ENCODE peak calls at places on chromosomes 7 and 10, in six cellular contexts. One of them, this sample, is unnamed.

GRCh38 chr10:35216303-35216905 is 89.8 kb downstream of the CREM start:
- DNase-seq in PC-3: peak
- DNase-seq in transverse colon: peak
- DNase-seq in GM12865: no peak
- DNase-seq in HepG2: peak
- DNase-seq in heart right ventricle: peak
- DNase-seq in this sample: no peak

GRCh38 chr10:103295391-103296044 is 18.6 kb downstream of the INA start:
- DNase-seq in PC-3: peak
- DNase-seq in transverse colon: no peak
- DNase-seq in GM12865: no peak
- DNase-seq in HepG2: no peak
- DNase-seq in heart right ventricle: no peak
- DNase-seq in this sample: no peak

GRCh38 chr10:76436367-76436766 is 1004.9 kb downstream of the LRMDA start:
- DNase-seq in PC-3: no peak
- DNase-seq in transverse colon: no peak
- DNase-seq in GM12865: no peak
- DNase-seq in HepG2: no peak
- DNase-seq in heart right ventricle: peak
- DNase-seq in this sample: no peak

GRCh38 chr7:134121632-134122139 is 5.5 kb upstream of the LRGUK start:
- DNase-seq in PC-3: no peak
- DNase-seq in transverse colon: no peak
- DNase-seq in GM12865: no peak
- DNase-seq in HepG2: no peak
- DNase-seq in heart right ventricle: no peak
- DNase-seq in this sample: no peak

GRCh38 chr10:21524526-21525366 is 736 bp downstream of the SKIDA1 start:
- DNase-seq in PC-3: no peak
- DNase-seq in transverse colon: no peak
- DNase-seq in GM12865: no peak
- DNase-seq in HepG2: peak
- DNase-seq in heart right ventricle: no peak
- DNase-seq in this sample: no peak

GRCh38 chr10:62689712-62690111 is 114.8 kb upstream of the ADO start:
- DNase-seq in PC-3: no peak
- DNase-seq in transverse colon: no peak
- DNase-seq in GM12865: peak
- DNase-seq in HepG2: no peak
- DNase-seq in heart right ventricle: peak
- DNase-seq in this sample: no peak

GRCh38 chr10:15789793-15790525 is 70.2 kb upstream of the ITGA8 start:
- DNase-seq in PC-3: no peak
- DNase-seq in transverse colon: no peak
- DNase-seq in GM12865: no peak
- DNase-seq in HepG2: no peak
- DNase-seq in heart right ventricle: no peak
- DNase-seq in this sample: no peak

GRCh38 chr7:44858161-44858560 is 10.3 kb upstream of the H2AZ2 start:
- DNase-seq in PC-3: no peak
- DNase-seq in transverse colon: no peak
- DNase-seq in GM12865: no peak
- DNase-seq in HepG2: no peak
- DNase-seq in heart right ventricle: no peak
- DNase-seq in this sample: no peak

GRCh38 chr7:116991233-116991632 is 37.9 kb downstream of the ST7 start:
- DNase-seq in PC-3: no peak
- DNase-seq in transverse colon: no peak
- DNase-seq in GM12865: no peak
- DNase-seq in HepG2: no peak
- DNase-seq in heart right ventricle: no peak
- DNase-seq in this sample: no peak

GRCh38 chr7:158885624-158886023 is 29.3 kb downstream of the DYNC2I1 start:
- DNase-seq in PC-3: peak
- DNase-seq in transverse colon: no peak
- DNase-seq in GM12865: no peak
- DNase-seq in HepG2: peak
- DNase-seq in heart right ventricle: no peak
- DNase-seq in this sample: no peak
- TF ChIP-seq CTCF in PC-3: peak
- TF ChIP-seq CTCF in transverse colon: no peak
- TF ChIP-seq CTCF in GM12865: peak
- TF ChIP-seq CTCF in HepG2: peak
- TF ChIP-seq CTCF in heart right ventricle: peak
- TF ChIP-seq CTCF in this sample: peak

DNA sequence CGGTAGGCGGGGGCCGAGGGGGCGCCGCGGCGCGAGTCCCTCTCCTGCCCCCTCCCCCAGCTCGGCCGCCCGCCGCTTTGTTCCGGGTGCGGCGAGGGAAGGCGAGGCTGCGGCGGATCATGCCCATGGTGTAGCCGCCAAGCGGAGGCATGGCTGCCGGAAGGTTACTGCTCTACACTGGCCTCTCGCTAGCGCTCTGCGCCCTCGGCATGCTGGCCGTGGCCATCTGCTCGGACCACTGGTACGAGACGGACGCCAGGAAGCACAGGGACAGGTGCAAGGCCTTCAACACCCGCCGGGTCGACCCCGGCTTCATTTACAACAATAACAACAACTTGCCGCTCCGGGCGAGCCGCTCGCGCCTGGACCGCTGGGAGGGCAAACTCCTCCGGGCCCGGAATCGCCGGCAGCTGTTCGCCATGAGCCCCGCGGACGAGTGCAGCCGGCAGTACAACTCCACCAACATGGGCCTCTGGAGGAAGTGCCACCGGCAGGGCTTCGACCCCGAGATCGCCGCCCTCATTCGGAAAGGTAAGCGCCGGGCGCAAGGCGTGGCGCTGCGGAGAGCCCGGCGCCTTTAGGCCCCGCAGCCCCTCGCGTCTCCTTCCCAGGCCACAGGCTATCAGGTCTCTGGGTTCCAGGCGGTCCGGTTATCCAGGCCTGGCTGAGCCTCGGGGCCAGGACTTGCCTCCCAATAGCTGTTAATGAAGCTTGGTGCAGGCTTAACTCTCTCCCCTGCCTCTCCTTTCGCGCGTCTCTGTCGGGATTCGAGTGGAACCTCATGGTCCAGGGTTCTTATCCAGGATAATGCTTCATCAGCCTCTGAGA is 512 bp downstream of the TMEM178B start:
- DNase-seq in PC-3: peak
- DNase-seq in transverse colon: no peak
- DNase-seq in GM12865: peak
- DNase-seq in HepG2: no peak
- DNase-seq in heart right ventricle: no peak
- DNase-seq in this sample: no peak
- H3K4me3 ChIP-seq in PC-3: peak
- H3K4me3 ChIP-seq in transverse colon: peak
- H3K4me3 ChIP-seq in GM12865: peak
- H3K4me3 ChIP-seq in HepG2: peak
- H3K4me3 ChIP-seq in heart right ventricle: peak
- H3K4me3 ChIP-seq in this sample: peak

GRCh38 chr7:121450631-121451030 is 54.5 kb upstream of the FAM3C start:
- DNase-seq in PC-3: no peak
- DNase-seq in transverse colon: no peak
- DNase-seq in GM12865: no peak
- DNase-seq in HepG2: no peak
- DNase-seq in heart right ventricle: no peak
- DNase-seq in this sample: no peak

GRCh38 chr7:121447939-121448338 is 51.8 kb upstream of the FAM3C start:
- DNase-seq in PC-3: no peak
- DNase-seq in transverse colon: no peak
- DNase-seq in GM12865: no peak
- DNase-seq in HepG2: no peak
- DNase-seq in heart right ventricle: no peak
- DNase-seq in this sample: no peak

GRCh38 chr7:121449735-121450134 is 53.6 kb upstream of the FAM3C start:
- DNase-seq in PC-3: no peak
- DNase-seq in transverse colon: no peak
- DNase-seq in GM12865: no peak
- DNase-seq in HepG2: no peak
- DNase-seq in heart right ventricle: no peak
- DNase-seq in this sample: no peak

GRCh38 chr7:121448429-121448828 is 52.3 kb upstream of the FAM3C start:
- DNase-seq in PC-3: no peak
- DNase-seq in transverse colon: no peak
- DNase-seq in GM12865: no peak
- DNase-seq in HepG2: no peak
- DNase-seq in heart right ventricle: no peak
- DNase-seq in this sample: no peak

DNA sequence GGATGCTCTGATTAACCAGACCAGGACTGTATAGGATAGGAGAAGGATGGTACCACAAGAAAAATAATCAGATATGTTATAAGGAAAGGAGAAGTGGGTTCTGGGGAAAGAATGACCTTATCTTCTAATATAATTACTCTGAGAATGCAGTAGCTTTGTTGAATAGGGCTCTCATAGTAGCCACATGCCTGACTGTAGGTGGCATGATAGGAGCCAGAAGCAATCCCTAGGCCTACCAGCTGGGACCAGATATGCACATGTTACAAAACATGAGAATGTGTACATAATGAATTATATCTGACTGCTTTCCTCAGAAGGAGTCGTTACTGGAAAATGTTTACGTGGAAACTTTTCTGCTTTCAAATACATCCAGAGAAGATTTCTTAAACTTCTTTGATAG is 53.2 kb upstream of the FAM3C start:
- DNase-seq in PC-3: peak
- DNase-seq in transverse colon: no peak
- DNase-seq in GM12865: no peak
- DNase-seq in HepG2: no peak
- DNase-seq in heart right ventricle: no peak
- DNase-seq in this sample: no peak
- TF ChIP-seq CTCF in PC-3: no peak
- TF ChIP-seq CTCF in transverse colon: no peak
- TF ChIP-seq CTCF in GM12865: no peak
- TF ChIP-seq CTCF in HepG2: no peak
- TF ChIP-seq CTCF in heart right ventricle: no peak
- TF ChIP-seq CTCF in this sample: no peak

GRCh38 chr7:141585592-141586510 is 34.6 kb downstream of the AGK start:
- DNase-seq in PC-3: peak
- DNase-seq in transverse colon: no peak
- DNase-seq in GM12865: peak
- DNase-seq in HepG2: peak
- DNase-seq in heart right ventricle: no peak
- DNase-seq in this sample: no peak
- H3K4me3 ChIP-seq in PC-3: no peak
- H3K4me3 ChIP-seq in transverse colon: no peak
- H3K4me3 ChIP-seq in GM12865: no peak
- H3K4me3 ChIP-seq in HepG2: no peak
- H3K4me3 ChIP-seq in heart right ventricle: no peak
- H3K4me3 ChIP-seq in this sample: no peak

GRCh38 chr7:123208793-123209192 is 9.0 kb upstream of the SLC13A1 start:
- DNase-seq in PC-3: peak
- DNase-seq in transverse colon: no peak
- DNase-seq in GM12865: no peak
- DNase-seq in HepG2: peak
- DNase-seq in heart right ventricle: no peak
- DNase-seq in this sample: no peak
- TF ChIP-seq CTCF in PC-3: peak
- TF ChIP-seq CTCF in transverse colon: peak
- TF ChIP-seq CTCF in GM12865: peak
- TF ChIP-seq CTCF in HepG2: peak
- TF ChIP-seq CTCF in heart right ventricle: peak
- TF ChIP-seq CTCF in this sample: no peak

GRCh38 chr7:2759736-2760097 is 71.7 kb downstream of the AMZ1 start:
- DNase-seq in PC-3: no peak
- DNase-seq in transverse colon: no peak
- DNase-seq in GM12865: no peak
- DNase-seq in HepG2: no peak
- DNase-seq in heart right ventricle: no peak
- DNase-seq in this sample: no peak

GRCh38 chr7:2757361-2757903 is 69.4 kb downstream of the AMZ1 start:
- DNase-seq in PC-3: peak
- DNase-seq in transverse colon: peak
- DNase-seq in GM12865: no peak
- DNase-seq in HepG2: no peak
- DNase-seq in heart right ventricle: peak
- DNase-seq in this sample: peak

GRCh38 chr7:2760098-2760889 is 72.3 kb downstream of the AMZ1 start:
- DNase-seq in PC-3: peak
- DNase-seq in transverse colon: peak
- DNase-seq in GM12865: peak
- DNase-seq in HepG2: peak
- DNase-seq in heart right ventricle: peak
- DNase-seq in this sample: no peak

GRCh38 chr7:2758673-2759603 is 70.9 kb downstream of the AMZ1 start:
- DNase-seq in PC-3: no peak
- DNase-seq in transverse colon: no peak
- DNase-seq in GM12865: peak
- DNase-seq in HepG2: no peak
- DNase-seq in heart right ventricle: no peak
- DNase-seq in this sample: no peak

DNA sequence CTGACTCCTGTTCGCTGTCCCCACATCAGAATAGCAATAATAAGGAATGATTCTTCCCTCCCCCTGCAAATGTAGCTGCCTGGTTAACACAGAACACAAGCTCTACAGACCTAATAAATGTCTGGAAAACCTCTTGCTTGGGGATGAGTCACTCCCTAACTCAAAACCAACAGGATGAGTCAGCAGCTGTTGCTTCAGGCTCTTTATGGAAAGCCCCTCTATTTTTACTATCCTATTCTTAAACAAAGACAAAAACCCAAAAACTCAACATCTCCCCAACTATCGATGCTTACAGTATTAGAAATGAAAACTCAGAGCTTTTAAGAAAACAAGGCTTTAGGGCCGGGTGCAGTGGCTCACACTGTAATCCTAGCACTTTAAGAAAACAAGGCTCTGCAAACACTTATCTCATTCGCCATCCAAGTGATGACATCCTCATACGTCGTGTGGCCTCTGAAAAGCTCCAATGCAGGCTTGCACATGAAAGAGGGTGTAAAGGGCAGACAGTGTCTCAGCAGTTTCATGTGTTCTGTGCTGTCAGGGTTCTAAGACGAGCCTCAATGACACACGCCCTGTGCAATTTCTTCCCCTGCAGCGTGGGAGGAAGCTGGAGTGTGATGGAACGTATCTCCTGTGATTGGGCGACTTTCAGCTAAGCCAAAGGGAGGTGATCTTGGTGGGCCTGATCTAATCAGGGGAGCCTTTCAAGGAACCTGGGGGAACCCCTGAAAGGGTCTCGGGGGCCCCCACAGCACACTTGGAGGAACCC is 70.1 kb downstream of the AMZ1 start:
- DNase-seq in PC-3: peak
- DNase-seq in transverse colon: peak
- DNase-seq in GM12865: peak
- DNase-seq in HepG2: peak
- DNase-seq in heart right ventricle: peak
- DNase-seq in this sample: no peak
- H3K4me3 ChIP-seq in PC-3: peak
- H3K4me3 ChIP-seq in transverse colon: no peak
- H3K4me3 ChIP-seq in GM12865: peak
- H3K4me3 ChIP-seq in HepG2: no peak
- H3K4me3 ChIP-seq in heart right ventricle: no peak
- H3K4me3 ChIP-seq in this sample: peak

DNA sequence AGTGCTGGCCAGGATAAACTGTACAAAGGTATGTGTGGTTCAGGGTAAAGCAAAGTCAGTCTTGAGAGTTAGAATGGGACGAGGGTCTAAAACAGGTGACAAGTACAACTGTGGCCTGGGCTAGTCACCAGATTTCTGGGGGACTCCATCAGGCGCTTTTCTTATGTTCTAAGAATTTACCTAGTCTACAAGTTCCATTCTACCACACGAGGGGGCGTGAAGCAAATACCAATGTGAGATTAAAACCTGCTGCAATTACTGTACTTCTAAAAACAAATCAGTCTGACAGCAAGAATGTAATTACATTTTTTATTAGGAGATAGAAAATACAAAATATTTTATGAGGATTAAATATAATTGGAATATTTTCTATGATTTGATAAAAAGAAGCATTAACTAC is 146.5 kb downstream of the ALOX5 start:
- DNase-seq in PC-3: no peak
- DNase-seq in transverse colon: no peak
- DNase-seq in GM12865: peak
- DNase-seq in HepG2: no peak
- DNase-seq in heart right ventricle: no peak
- DNase-seq in this sample: no peak
- TF ChIP-seq CTCF in PC-3: no peak
- TF ChIP-seq CTCF in transverse colon: no peak
- TF ChIP-seq CTCF in GM12865: no peak
- TF ChIP-seq CTCF in HepG2: no peak
- TF ChIP-seq CTCF in heart right ventricle: no peak
- TF ChIP-seq CTCF in this sample: no peak